ENCODE peak calls at places on chromosomes 5 and 9, in five cellular contexts. P is right lobe of liver, B is NT2/D1, H is neural progenitor cell, F is aorta. V is an unnamed sample. For H3K9me3, the result is how much of the 10 kb centered on the place peaks cover.

GRCh38 chr9:97711223-97711626 is 14.1 kb upstream of the XPA start:
- DNase-seq in P (no peak), B (no peak), H (peak), F (no peak), V (no peak)

GRCh38 chr9:98080346-98080745 is 23.8 kb downstream of the NANS start:
- DNase-seq in P (no peak), B (no peak), H (no peak), F (no peak), V (no peak)

GRCh38 chr9:132390966-132391365 is 15.7 kb downstream of the TTF1 start:
- DNase-seq in P (no peak), B (no peak), H (no peak), F (no peak), V (no peak)

GRCh38 chr5:470961-471749 is 28.2 kb downstream of the EXOC3 start:
- DNase-seq in P (peak), B (no peak), H (no peak), F (peak), V (peak)

GRCh38 chr9:7613931-7614330 is 185.6 kb downstream of the DMAC1 start:
- DNase-seq in P (no peak), B (no peak), H (no peak), F (no peak), V (no peak)

GRCh38 chr9:2838984-2839367 is 4.9 kb downstream of the PUM3 start:
- DNase-seq in P (no peak), B (no peak), H (no peak), F (no peak), V (no peak)

GRCh38 chr5:56123531-56124243 is 109.4 kb downstream of the ANKRD55 start:
- DNase-seq in P (peak), B (peak), H (peak), F (peak), V (no peak)

GRCh38 chr9:2241461-2241874 is 226.3 kb downstream of the SMARCA2 start:
- DNase-seq in P (peak), B (peak), H (peak), F (no peak), V (peak)

GRCh38 chr5:127192836-127193341 is 97.7 kb upstream of the MEGF10 start:
- DNase-seq in P (no peak), B (no peak), H (no peak), F (no peak), V (no peak)

GRCh38 chr5:135128361-135128760 is 94.3 kb upstream of the PITX1 start:
- DNase-seq in P (no peak), B (no peak), H (no peak), F (no peak), V (no peak)

DNA sequence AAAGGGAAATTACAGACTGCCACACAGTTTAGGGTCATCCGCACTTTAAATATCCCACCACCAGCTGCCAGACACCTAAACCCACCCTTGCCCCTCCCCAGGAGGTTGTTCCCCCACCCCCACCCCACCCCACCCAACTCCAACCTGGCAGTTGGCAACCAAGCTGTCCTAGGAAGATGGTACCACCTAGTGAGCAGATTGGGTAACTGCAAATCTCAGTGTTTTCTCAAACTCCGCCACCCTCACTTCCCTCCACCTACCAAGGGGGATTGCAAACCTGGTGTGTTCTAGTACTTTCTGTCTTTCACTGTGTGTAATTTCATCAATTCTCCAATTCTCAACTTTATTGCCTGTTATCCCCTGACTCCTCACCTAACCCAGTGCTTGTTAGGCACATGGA is 323.8 kb upstream of the IRX2 start:
- DNase-seq in P (no peak), B (no peak), H (no peak), F (no peak), V (no peak)
- H3K9me3 ChIP-seq in P (under half), B (under half), H (under half), F (under half), V (under half)

GRCh38 chr9:92850898-92851297 is 26.9 kb downstream of the ZNF484 start:
- DNase-seq in P (no peak), B (no peak), H (no peak), F (no peak), V (no peak)
- H3K9me3 ChIP-seq in P (under half), B (under half), H (under half), F (under half), V (under half)

DNA sequence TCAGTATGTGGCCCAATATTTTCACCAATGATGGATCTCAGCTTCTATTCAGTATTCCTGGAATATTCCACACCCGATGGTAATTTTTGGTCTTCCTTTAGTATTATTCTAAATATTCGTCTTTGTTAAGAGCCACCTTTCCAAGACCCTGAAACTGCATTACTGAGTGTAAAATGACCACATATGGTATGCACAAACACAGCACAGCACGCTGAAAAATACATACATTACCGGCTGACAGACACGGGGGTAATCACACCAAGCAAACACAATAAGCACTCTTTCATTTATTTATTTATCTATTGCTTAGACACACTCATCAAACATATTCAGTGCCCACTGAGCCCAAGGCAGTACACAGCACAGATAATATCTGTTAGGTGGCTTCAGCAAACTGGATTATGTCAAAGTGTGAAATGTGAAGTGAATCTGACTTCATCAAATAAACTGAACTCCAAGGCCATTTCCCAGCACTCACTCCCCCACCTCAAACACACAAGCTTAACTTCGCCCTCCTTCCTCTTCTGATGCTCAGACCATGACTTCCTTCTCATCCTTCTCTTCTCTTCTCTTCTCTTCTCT is 1637.8 kb upstream of the C9orf72 start:
- DNase-seq in P (no peak), B (no peak), H (no peak), F (no peak), V (no peak)
- H3K9me3 ChIP-seq in P (under half), B (under half), H (under half), F (under half), V (under half)

GRCh38 chr5:2674456-2674855 is 77.0 kb downstream of the IRX2 start:
- DNase-seq in P (no peak), B (no peak), H (no peak), F (no peak), V (no peak)

GRCh38 chr5:2675548-2675947 is 75.9 kb downstream of the IRX2 start:
- DNase-seq in P (no peak), B (no peak), H (no peak), F (no peak), V (no peak)

GRCh38 chr5:2669913-2670312 is 81.6 kb downstream of the IRX2 start:
- DNase-seq in P (no peak), B (no peak), H (no peak), F (no peak), V (no peak)

GRCh38 chr5:2669259-2669658 is 82.2 kb downstream of the IRX2 start:
- DNase-seq in P (no peak), B (no peak), H (no peak), F (no peak), V (no peak)

GRCh38 chr5:2670856-2671404 is 80.5 kb downstream of the IRX2 start:
- DNase-seq in P (no peak), B (no peak), H (no peak), F (no peak), V (no peak)
- H3K9me3 ChIP-seq in P (under half), B (under half), H (under half), F (under half), V (under half)

DNA sequence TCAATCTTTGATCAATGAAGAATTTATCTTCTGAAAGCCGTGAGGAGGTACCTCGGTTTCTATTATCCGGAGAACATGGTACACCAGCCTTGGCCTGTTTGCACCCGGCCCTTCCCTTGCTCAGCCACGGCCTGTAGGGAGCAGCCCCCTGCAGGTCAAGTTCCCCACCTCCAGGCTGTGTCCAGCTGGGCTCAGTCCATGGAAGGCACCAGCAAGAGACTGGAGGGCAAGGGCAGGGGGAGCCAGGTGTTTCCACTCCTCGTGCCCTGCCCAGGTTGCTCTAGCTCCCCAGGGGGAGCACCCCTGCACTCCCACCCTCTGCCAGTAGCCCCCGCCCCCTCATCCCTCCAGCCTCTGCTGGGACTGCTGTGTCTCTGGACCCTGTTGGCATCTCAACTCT is 87.3 kb upstream of the ADAMTS2 start:
- DNase-seq in P (no peak), B (no peak), H (no peak), F (no peak), V (peak)
- H3K9me3 ChIP-seq in P (under half), B (under half), H (under half), F (under half), V (under half)

GRCh38 chr5:26568316-26568715 is 470.1 kb downstream of the CDH9 start:
- DNase-seq in P (peak), B (no peak), H (no peak), F (no peak), V (peak)
- H3K9me3 ChIP-seq in P (under half), B (under half), H (under half), F (under half), V (under half)

DNA sequence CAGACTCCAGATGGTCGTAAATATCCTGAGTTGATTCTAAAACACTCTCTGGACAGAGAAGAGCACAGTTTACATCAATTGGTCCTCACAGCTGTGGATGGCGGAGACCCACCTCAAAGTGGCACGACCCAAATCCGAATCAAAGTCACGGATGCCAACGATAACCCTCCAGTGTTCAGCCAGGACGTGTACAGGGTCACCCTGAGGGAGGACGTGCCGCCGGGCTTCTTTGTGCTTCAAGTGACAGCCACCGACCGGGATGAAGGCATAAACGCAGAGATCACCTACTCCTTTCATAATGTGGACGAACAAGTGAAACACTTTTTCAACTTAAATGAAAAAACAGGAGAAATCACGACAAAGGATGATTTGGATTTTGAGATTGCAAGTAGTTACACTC is 891 bp downstream of the PCDHGB2 start:
- DNase-seq in P (no peak), B (no peak), H (no peak), F (no peak), V (no peak)
- H3K9me3 ChIP-seq in P (under half), B (under half), H (under half), F (under half), V (under half)

GRCh38 chr5:141431286-141431685 is 979 bp downstream of the PCDHGA12 start:
- DNase-seq in P (no peak), B (no peak), H (no peak), F (no peak), V (no peak)
- H3K9me3 ChIP-seq in P (under half), B (under half), H (under half), F (under half), V (under half)

GRCh38 chr9:65432051-65432450 is 147.0 kb upstream of the FOXD4L5 start:
- DNase-seq in P (no peak), B (no peak), H (no peak), F (no peak), V (no peak)

GRCh38 chr9:65432722-65433323 is 147.8 kb upstream of the FOXD4L5 start:
- DNase-seq in P (no peak), B (no peak), H (no peak), F (no peak), V (no peak)

GRCh38 chr9:65435464-65435863 is 150.5 kb upstream of the FOXD4L5 start:
- DNase-seq in P (no peak), B (no peak), H (no peak), F (no peak), V (no peak)

GRCh38 chr9:65437724-65438123 is 152.7 kb upstream of the FOXD4L5 start:
- DNase-seq in P (no peak), B (no peak), H (no peak), F (no peak), V (no peak)
- H3K9me3 ChIP-seq in P (under half), B (under half), H (under half), F (under half), V (under half)

DNA sequence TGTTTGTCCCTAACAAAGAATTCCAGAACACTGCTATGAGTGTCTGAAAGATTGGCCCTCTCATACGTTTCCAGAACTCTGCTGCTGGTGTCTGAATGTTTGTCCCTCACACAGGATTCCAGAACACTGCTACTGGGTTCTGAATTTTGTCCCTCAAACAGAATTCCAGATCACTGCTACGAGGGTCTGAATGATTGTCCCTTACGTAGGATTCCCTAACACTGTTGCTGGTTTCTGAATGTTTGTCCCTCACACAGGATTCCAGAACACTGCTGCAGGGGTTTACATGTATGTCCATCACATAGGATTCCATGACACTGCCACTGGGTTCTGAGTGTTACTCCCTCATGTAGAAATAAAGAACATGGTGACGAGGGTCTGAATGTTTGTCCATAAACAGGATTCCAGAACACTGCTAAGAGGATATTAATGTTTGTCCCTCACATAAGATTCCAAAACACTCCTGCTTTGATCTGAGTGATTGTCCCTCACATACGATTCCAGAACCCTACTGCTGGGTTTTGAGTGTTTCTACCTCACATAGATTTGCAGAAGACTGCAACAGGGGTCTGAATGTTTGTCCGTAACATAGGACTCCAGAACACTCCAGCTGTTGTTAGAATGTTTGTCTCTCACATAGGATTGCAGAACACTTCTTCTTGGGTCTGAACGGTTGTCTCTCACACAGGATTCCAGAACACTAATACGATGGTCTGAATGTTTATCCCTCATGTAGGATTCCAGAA is 214.4 kb downstream of the FOXD4L6 start:
- DNase-seq in P (no peak), B (no peak), H (no peak), F (no peak), V (no peak)
- H3K9me3 ChIP-seq in P (half or more), B (half or more), H (under half), F (under half), V (half or more)